ENCODE peak calls at places on chromosomes 3 and 15, in eight cellular contexts. B, P, Q, T, H, L, K and R are unnamed samples.

GRCh38 chr3:58824285-58824684 is 157.7 kb upstream of the FAM3D start:
- DNase-seq in B (peak; percentile 12), P (peak; percentile 81), Q (peak; percentile 23), T (peak; percentile 80), H (peak; percentile 84), L (no peak), K (peak; percentile 41), R (peak; percentile 24)

GRCh38 chr3:11820540-11821041 is 26.1 kb downstream of the TAMM41 start:
- DNase-seq in B (peak; percentile 48), P (peak; percentile 24), Q (peak; percentile 42), T (peak; percentile 39), H (peak; percentile 40), L (no peak), K (peak; percentile 51), R (no peak)

GRCh38 chr3:97721446-97721845 is 43.1 kb upstream of the ARL6 start:
- DNase-seq in B (no peak), P (no peak), Q (no peak), T (no peak), H (no peak), L (no peak), K (no peak), R (no peak)

GRCh38 chr3:67977762-67978161 is 323.4 kb upstream of the SUCLG2 start:
- DNase-seq in B (no peak), P (no peak), Q (no peak), T (no peak), H (no peak), L (no peak), K (no peak), R (no peak)

GRCh38 chr3:21506061-21506460 is 244.9 kb downstream of the ZNF385D start:
- DNase-seq in B (no peak), P (peak; percentile 1), Q (no peak), T (peak; percentile 30), H (no peak), L (no peak), K (no peak), R (no peak)

GRCh38 chr3:140972833-140973232 is 31.2 kb downstream of the SLC25A36 start:
- DNase-seq in B (no peak), P (peak; percentile 42), Q (no peak), T (peak; percentile 59), H (peak; percentile 56), L (no peak), K (no peak), R (no peak)

GRCh38 chr3:108202834-108203233 is 19.4 kb downstream of the IFT57 start:
- DNase-seq in B (no peak), P (peak; percentile 65), Q (no peak), T (peak; percentile 62), H (peak; percentile 38), L (no peak), K (no peak), R (no peak)

GRCh38 chr3:84547971-84548970 is 410.5 kb upstream of the CADM2 start:
- DNase-seq in B (peak; percentile 18), P (peak; percentile 33), Q (peak; percentile 2), T (peak; percentile 60), H (no peak), L (no peak), K (no peak), R (no peak)

GRCh38 chr3:30421261-30421660 is 185.1 kb upstream of the TGFBR2 start:
- DNase-seq in B (no peak), P (peak; percentile 93), Q (no peak), T (peak; percentile 79), H (peak; percentile 83), L (no peak), K (no peak), R (peak; percentile 67)

GRCh38 chr15:85770014-85770721 is 24.6 kb downstream of the KLHL25 start:
- DNase-seq in B (no peak), P (peak; percentile 48), Q (no peak), T (peak; percentile 11), H (no peak), L (no peak), K (no peak), R (no peak)

GRCh38 chr3:108250626-108251025 is 28.4 kb upstream of the IFT57 start:
- DNase-seq in B (no peak), P (peak; percentile 18), Q (no peak), T (no peak), H (no peak), L (no peak), K (no peak), R (no peak)

GRCh38 chr3:123158899-123159390 is 42.8 kb upstream of the SEC22A start:
- DNase-seq in B (no peak), P (no peak), Q (no peak), T (no peak), H (peak; percentile 10), L (no peak), K (no peak), R (no peak)

GRCh38 chr3:4752201-4753072 is 226.8 kb upstream of the BHLHE40 start:
- DNase-seq in B (no peak), P (peak; percentile 48), Q (no peak), T (peak; percentile 21), H (peak; percentile 9), L (no peak), K (no peak), R (no peak)

GRCh38 chr15:36966704-36967103 is 133.6 kb downstream of the MEIS2 start:
- DNase-seq in B (no peak), P (no peak), Q (no peak), T (no peak), H (no peak), L (no peak), K (no peak), R (no peak)

GRCh38 chr3:31984321-31984720 is 2.8 kb downstream of the ZNF860 start:
- DNase-seq in B (no peak), P (no peak), Q (no peak), T (no peak), H (no peak), L (no peak), K (no peak), R (no peak)

GRCh38 chr3:118400886-118401285 is 633.8 kb downstream of the IGSF11 start:
- DNase-seq in B (no peak), P (no peak), Q (no peak), T (no peak), H (no peak), L (no peak), K (no peak), R (no peak)

GRCh38 chr3:100002599-100003350 is 111.5 kb downstream of the FILIP1L start:
- DNase-seq in B (no peak), P (peak; percentile 94), Q (peak; percentile 92), T (peak; percentile 90), H (peak; percentile 86), L (no peak), K (no peak), R (peak; percentile 90)

GRCh38 chr15:78640840-78641733 is at the start of gene CHRNB4:
- DNase-seq in B (peak; percentile 40), P (peak; percentile 3), Q (no peak), T (peak; percentile 10), H (peak; percentile 18), L (no peak), K (no peak), R (no peak)

GRCh38 chr3:42734263-42734860 is 31.8 kb upstream of the HHATL start:
- DNase-seq in B (no peak), P (no peak), Q (no peak), T (no peak), H (no peak), L (no peak), K (peak; percentile 10), R (no peak)

GRCh38 chr15:43330780-43331086 is 360 bp upstream of the LCMT2 start:
- DNase-seq in B (no peak), P (no peak), Q (no peak), T (no peak), H (no peak), L (no peak), K (no peak), R (no peak)

DNA sequence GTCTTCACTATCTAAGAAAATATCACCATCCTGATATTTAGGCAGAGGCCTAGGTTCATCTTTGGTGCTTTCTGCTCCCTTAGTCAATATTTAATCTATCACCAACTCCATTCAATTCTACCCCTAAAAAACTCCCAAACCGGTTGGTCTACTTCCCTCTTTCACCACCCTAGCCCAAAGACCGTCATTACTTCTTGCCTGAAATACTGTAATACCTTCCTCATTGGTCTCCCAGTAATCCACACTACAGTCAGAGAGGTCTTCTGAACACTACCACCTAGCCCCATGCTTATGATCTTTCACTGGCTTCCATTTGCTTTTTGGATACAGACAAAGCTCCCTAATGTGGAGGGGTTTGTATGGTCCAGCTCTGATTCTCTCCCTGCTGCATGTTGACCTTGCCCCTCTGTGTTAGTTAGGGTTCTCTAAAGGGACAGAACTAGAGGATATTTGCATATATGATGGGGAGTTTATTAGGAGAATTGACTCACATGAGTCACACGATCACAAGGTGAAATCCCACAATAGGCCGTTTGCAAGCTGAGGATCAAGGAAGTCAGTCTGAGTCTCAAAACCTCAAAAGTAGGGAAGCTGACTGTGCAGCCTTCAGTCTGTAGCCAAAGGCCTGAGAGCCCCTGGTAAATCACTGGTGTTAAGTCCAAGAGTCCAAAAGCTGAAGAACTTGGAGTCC is 36.4 kb upstream of the ATP2C1 start:
- DNase-seq in B (no peak), P (no peak), Q (no peak), T (no peak), H (no peak), L (no peak), K (no peak), R (no peak)
- H3K4me3 ChIP-seq in B (no peak overlapping the region), P (no peak overlapping the region), Q (no peak overlapping the region), T (no peak overlapping the region), H (no peak overlapping the region), L (no peak overlapping the region), K (no peak overlapping the region), R (no peak overlapping the region)

DNA sequence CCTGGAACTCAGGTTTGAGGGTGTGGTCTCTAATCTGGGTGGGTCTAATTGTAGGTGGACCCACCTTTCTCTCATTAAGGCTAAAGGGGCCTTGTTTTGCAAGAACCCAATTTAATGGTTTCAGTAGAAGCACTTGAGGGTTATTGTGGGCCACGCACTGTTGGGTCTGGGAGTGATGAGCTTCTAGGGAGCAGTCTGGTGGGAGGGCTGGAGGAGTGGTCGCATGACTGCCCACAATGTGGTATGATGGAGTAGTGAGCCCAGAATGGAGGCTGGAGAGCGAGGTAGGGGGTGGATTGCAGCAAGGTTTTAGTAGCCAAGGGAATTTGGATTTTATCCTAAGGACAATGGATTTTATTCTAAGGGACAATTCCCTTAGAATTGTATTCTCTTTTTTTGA is 2.7 kb downstream of the TATDN2 start:
- DNase-seq in B (peak; percentile 31), P (no peak), Q (no peak), T (no peak), H (no peak), L (no peak), K (no peak), R (no peak)
- H3K4me3 ChIP-seq in B (no peak overlapping the region), P (no peak overlapping the region), Q (peak overlapping the region; percentile 5), T (peak overlapping the region; percentile 83), H (peak overlapping the region; percentile 95), L (no peak overlapping the region), K (no peak overlapping the region), R (no peak overlapping the region)

GRCh38 chr3:188124184-188124583 is 29.8 kb upstream of the LPP start:
- DNase-seq in B (no peak), P (no peak), Q (no peak), T (no peak), H (peak; percentile 12), L (no peak), K (no peak), R (peak; percentile 47)
- H3K4me3 ChIP-seq in B (no peak overlapping the region), P (no peak overlapping the region), Q (no peak overlapping the region), T (no peak overlapping the region), H (no peak overlapping the region), L (no peak overlapping the region), K (no peak overlapping the region), R (no peak overlapping the region)

DNA sequence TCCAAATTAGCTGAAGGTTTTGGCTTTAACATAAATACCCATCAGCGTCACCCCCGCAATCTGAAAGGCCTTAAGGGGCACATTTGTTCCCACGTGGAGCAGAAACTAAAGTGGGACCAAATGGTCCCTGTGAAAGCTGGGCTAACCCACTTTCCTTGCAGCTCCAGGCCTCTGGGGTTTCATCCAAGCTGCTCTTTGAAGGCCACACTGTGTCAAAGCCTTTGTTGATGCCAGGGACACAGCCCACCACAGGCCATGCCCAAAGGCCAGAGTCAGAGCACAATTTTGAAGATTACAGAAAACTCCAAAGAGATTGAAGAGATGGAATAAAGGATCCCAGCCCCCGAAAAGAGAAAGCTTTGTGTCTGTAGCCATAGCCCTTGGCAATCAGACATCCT is 2.7 kb upstream of the ADPGK start:
- DNase-seq in B (no peak), P (no peak), Q (no peak), T (no peak), H (no peak), L (no peak), K (no peak), R (no peak)
- H3K4me3 ChIP-seq in B (no peak overlapping the region), P (no peak overlapping the region), Q (no peak overlapping the region), T (no peak overlapping the region), H (no peak overlapping the region), L (no peak overlapping the region), K (no peak overlapping the region), R (no peak overlapping the region)